ENCODE peak calls at places on chromosomes 4 and X, in six cellular contexts. M is cardiac muscle cell, K is immature natural killer cell, S is left ventricle myocardium inferior, D is hypothalamus, G is COR-L47. C is an unnamed sample.

GRCh38 chr4:88897180-88897579 is 159.8 kb downstream of the FAM13A start:
- DNase-seq in M (no peak), K (no peak), S (no peak), D (no peak), G (no peak), C (no peak)

GRCh38 chr4:184282251-184282713 is 64.6 kb upstream of the ENPP6 start:
- DNase-seq in M (no peak), K (peak), S (no peak), D (no peak), G (peak), C (peak)

GRCh38 chr4:158025131-158025530 is 147.7 kb downstream of the GASK1B start:
- DNase-seq in M (no peak), K (no peak), S (no peak), D (no peak), G (no peak), C (no peak)

GRCh38 chr4:32929738-32930688 is 2209.8 kb downstream of the PCDH7 start:
- DNase-seq in M (no peak), K (no peak), S (no peak), D (no peak), G (no peak), C (no peak)

GRCh38 chrX:67585401-67585800 is 41.6 kb downstream of the AR start:
- DNase-seq in M (no peak), K (no peak), S (no peak), D (no peak), G (no peak), C (no peak)

GRCh38 chr4:39873823-39874222 is 103.9 kb downstream of the PDS5A start:
- DNase-seq in M (no peak), K (no peak), S (no peak), D (no peak), G (no peak), C (no peak)

GRCh38 chr4:10984815-10985214 is 300.2 kb upstream of the CLNK start:
- DNase-seq in M (no peak), K (no peak), S (no peak), D (no peak), G (no peak), C (no peak)

GRCh38 chrX:39643533-39643932 is 454.2 kb downstream of the BCOR start:
- DNase-seq in M (no peak), K (no peak), S (no peak), D (no peak), G (no peak), C (no peak)

GRCh38 chrX:38959736-38960534 is 158.7 kb downstream of the MID1IP1 start:
- DNase-seq in M (peak), K (no peak), S (no peak), D (no peak), G (no peak), C (no peak)

GRCh38 chr4:73599182-73599581 is 21.1 kb downstream of the RASSF6 start:
- DNase-seq in M (no peak), K (no peak), S (no peak), D (no peak), G (no peak), C (no peak)

GRCh38 chr4:37970702-37971101 is 10.5 kb downstream of the PTTG2 start:
- DNase-seq in M (peak), K (peak), S (peak), D (no peak), G (no peak), C (peak)

GRCh38 chr4:41887821-41888699 is 47.2 kb upstream of the TMEM33 start:
- DNase-seq in M (peak), K (peak), S (no peak), D (no peak), G (peak), C (no peak)

GRCh38 chr4:155762351-155762750 is 3.5 kb downstream of the GUCY1B1 start:
- DNase-seq in M (no peak), K (no peak), S (no peak), D (no peak), G (no peak), C (no peak)

GRCh38 chrX:140817943-140818342 is 108.4 kb downstream of the LINC00632 start:
- DNase-seq in M (peak), K (no peak), S (no peak), D (no peak), G (no peak), C (no peak)

GRCh38 chr4:163816494-163816893 is 322.0 kb downstream of the TMA16 start:
- DNase-seq in M (no peak), K (no peak), S (no peak), D (no peak), G (no peak), C (no peak)

GRCh38 chr4:79050521-79050880 is 111.3 kb upstream of the PAQR3 start:
- DNase-seq in M (no peak), K (no peak), S (no peak), D (no peak), G (peak), C (no peak)

GRCh38 chr4:53962516-53963225 is 101.7 kb downstream of the CHIC2 start:
- DNase-seq in M (peak), K (no peak), S (no peak), D (no peak), G (no peak), C (no peak)

GRCh38 chr4:112266823-112267222 is 18.9 kb downstream of the TIFA start:
- DNase-seq in M (no peak), K (no peak), S (no peak), D (no peak), G (peak), C (no peak)

GRCh38 chr4:67886281-67886680 is 2.5 kb upstream of the TMPRSS11D start:
- DNase-seq in M (no peak), K (peak), S (no peak), D (no peak), G (no peak), C (no peak)

GRCh38 chr4:137125011-137125410 is 407.3 kb downstream of the PCDH18 start:
- DNase-seq in M (no peak), K (no peak), S (no peak), D (no peak), G (no peak), C (no peak)

GRCh38 chrX:47751670-47752069 is 85.0 kb upstream of the ZNF81 start:
- DNase-seq in M (peak), K (peak), S (peak), D (no peak), G (no peak), C (no peak)

GRCh38 chr4:120466429-120466828 is 399.8 kb upstream of the MAD2L1 start:
- DNase-seq in M (peak), K (no peak), S (no peak), D (no peak), G (no peak), C (no peak)

GRCh38 chrX:123884809-123885408 is 25.1 kb downstream of the XIAP start:
- DNase-seq in M (peak), K (peak), S (no peak), D (no peak), G (peak), C (no peak)

C was measured in right atrium auricular region.